ENCODE peak calls at places on chromosomes 2 and 18, in five cellular contexts. S is mesendoderm, B is IMR-90, M is H1, E is neuronal stem cell. L is an unnamed sample.
A peak's percentile ranks its signal among the peaks of the same experiment; 100 is the strongest.

GRCh38 chr2:212777020-212777491 is 238.5 kb upstream of the ERBB4 start:
- DNase-seq in B (peak; percentile 46), E (peak; percentile 61), S (peak; percentile 63), M (no peak), L (no peak)

GRCh38 chr18:78641689-78642231 is 337.9 kb upstream of the SALL3 start:
- DNase-seq in M (no peak), S (no peak), E (no peak), B (no peak), L (no peak)

GRCh38 chr2:233336541-233336940 is 17.8 kb upstream of the DGKD start:
- DNase-seq in M (no peak), E (no peak), B (no peak), S (no peak), L (no peak)

GRCh38 chr2:54459037-54459441 is 2.9 kb downstream of the SPTBN1 start:
- DNase-seq in S (no peak), M (no peak), E (no peak), B (peak; percentile 65), L (no peak)

GRCh38 chr2:127153691-127154158 is 46.8 kb upstream of the BIN1 start:
- DNase-seq in S (peak; percentile 55), E (no peak), M (no peak), B (peak; percentile 89), L (no peak)

GRCh38 chr2:179946810-179947485 is 60.1 kb downstream of the CWC22 start:
- DNase-seq in M (no peak), S (no peak), E (no peak), B (no peak), L (no peak)

GRCh38 chr2:1278861-1279260 is 134.4 kb upstream of the TPO start:
- DNase-seq in B (no peak), E (no peak), M (no peak), S (no peak), L (no peak)

GRCh38 chr2:57882895-57883515 is 163.6 kb upstream of the VRK2 start:
- DNase-seq in E (no peak), M (no peak), B (no peak), S (no peak), L (no peak)

GRCh38 chr2:131105950-131106801 is 1.0 kb downstream of the PLEKHB2 start:
- DNase-seq in B (peak; percentile 53), S (peak; percentile 67), M (no peak), E (no peak), L (no peak)

GRCh38 chr2:3630631-3631030 is 27.4 kb upstream of the ALLC start:
- DNase-seq in S (no peak), B (no peak), E (no peak), M (no peak), L (no peak)

GRCh38 chr2:209960676-209961630 is 41.5 kb upstream of the RPE start:
- DNase-seq in M (peak; percentile 39), S (peak; percentile 97), E (peak; percentile 81), B (peak; percentile 37), L (peak; percentile 73)

GRCh38 chr18:48940854-48941531 is 9.8 kb downstream of the SMAD7 start:
- DNase-seq in S (peak; percentile 87), B (peak; percentile 45), M (no peak), E (no peak), L (no peak)

GRCh38 chr18:40813116-40813515 is 1141.9 kb upstream of the PIK3C3 start:
- DNase-seq in E (no peak), S (no peak), B (peak; percentile 27), M (no peak), L (no peak)

GRCh38 chr2:170770304-170771048 is at the start of gene ERICH2:
- DNase-seq in M (peak; percentile 58), B (peak; percentile 30), S (peak; percentile 96), E (peak; percentile 67), L (peak; percentile 93)

GRCh38 chr2:191018663-191019119 is 4.7 kb upstream of the STAT1 start:
- DNase-seq in B (no peak), E (no peak), M (no peak), S (no peak), L (no peak)

GRCh38 chr2:147844691-147845607 is at the start of gene ACVR2A:
- DNase-seq in E (peak; percentile 53), M (no peak), S (peak; percentile 78), B (peak; percentile 28), L (peak; percentile 39)

GRCh38 chr2:47437287-47437686 is 34.3 kb downstream of the MSH2 start:
- DNase-seq in B (peak; percentile 47), S (peak; percentile 37), M (no peak), E (no peak), L (no peak)

GRCh38 chr2:240996161-240996833 is 2.1 kb upstream of the SNED1 start:
- DNase-seq in B (no peak), S (no peak), M (no peak), E (no peak), L (peak; percentile 21)

DNA sequence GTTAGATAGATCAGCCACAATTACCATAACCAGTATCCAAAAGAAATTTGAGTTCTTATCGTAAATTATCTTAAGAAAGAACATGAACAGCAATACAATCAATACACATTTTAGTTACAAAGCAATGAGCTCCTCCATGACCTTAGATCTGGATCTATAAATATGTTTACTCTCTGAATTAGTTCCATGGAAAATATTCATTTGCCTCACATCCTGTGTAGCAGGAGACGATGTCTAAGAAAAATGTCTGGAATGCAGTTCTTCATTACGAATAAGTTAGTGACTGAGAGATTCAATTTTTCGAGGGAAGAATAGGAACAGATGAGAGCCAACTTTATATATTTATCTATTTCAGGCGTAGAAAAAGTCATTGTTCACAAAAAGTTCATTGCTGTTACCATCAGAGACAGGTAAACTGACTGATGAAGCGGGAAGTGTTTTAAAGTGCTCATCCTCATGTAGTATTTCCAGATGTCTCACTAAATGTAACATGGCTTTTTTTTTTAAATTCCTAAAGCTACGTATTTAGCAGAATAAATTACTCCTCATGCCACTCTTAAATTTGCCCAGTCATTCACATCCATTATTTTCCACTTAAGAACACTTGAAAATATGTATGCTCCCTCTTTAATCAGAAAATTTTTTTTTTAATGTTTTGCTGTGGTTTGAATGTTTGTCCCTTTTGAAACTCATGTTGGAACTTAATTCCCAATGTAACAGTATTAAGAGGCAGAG is 106.5 kb upstream of the SCN1A start:
- DNase-seq in M (no peak), S (peak; percentile 11), B (peak; percentile 80), E (no peak), L (no peak)
- H2BK5ac ChIP-seq in M (no peak overlapping the region), S (no peak overlapping the region), B (peak overlapping the region; percentile 95), E (no peak overlapping the region), L (no peak overlapping the region)

GRCh38 chr2:43221660-43222471 is 4.5 kb downstream of the ZFP36L2 start:
- DNase-seq in M (no peak), S (peak; percentile 98), E (peak; percentile 86), B (peak; percentile 97), L (peak; percentile 93)

GRCh38 chr2:43219383-43220228 is 6.8 kb downstream of the ZFP36L2 start:
- DNase-seq in E (no peak), B (peak; percentile 80), M (no peak), S (peak; percentile 94), L (peak; percentile 87)

GRCh38 chr2:43220229-43220981 is 6.0 kb downstream of the ZFP36L2 start:
- DNase-seq in M (no peak), S (peak; percentile 33), B (peak; percentile 42), E (no peak), L (no peak)

GRCh38 chr2:43222472-43223146 is 3.8 kb downstream of the ZFP36L2 start:
- DNase-seq in M (no peak), E (no peak), S (no peak), B (peak; percentile 41), L (no peak)

DNA sequence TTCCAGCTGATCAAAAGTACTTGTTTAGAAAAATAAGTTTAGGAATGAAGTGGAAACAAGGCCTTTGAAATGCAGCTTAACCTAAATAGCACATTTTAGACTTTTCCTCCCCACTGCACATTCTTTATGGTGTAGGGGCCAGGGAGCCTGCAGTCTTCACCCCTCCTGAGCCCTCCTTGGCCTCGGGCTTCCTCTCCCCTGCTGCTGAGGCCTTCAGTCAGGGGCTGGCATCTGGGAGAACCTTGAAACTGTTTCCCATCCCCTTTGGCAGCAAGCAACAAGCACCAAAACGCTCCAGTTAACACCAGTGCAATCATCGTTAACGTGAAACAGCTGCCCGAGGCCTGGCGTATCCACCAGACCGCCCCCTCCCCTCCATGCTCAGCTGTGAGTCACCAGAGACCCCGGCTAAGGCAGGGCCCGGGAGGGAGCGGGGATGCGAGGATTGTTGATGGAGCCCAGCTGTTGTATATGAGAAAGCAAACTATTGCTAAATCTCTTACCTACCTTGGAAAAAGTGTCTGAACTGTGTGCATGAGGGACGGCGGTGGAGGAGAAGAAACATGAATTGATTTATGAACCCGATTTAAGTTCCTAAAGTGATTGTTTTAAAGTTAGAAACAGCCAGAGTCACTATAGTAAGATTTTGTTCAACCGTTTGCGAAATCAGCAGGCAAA is 5.3 kb downstream of the ZFP36L2 start:
- DNase-seq in S (peak; percentile 86), M (no peak), B (peak; percentile 95), E (peak; percentile 59), L (peak; percentile 69)
- H3K27ac ChIP-seq in S (peak overlapping the region; percentile 98), M (peak overlapping the region; percentile 20), B (peak overlapping the region; percentile 98), E (peak overlapping the region; percentile 91), L (peak overlapping the region; percentile 34)

GRCh38 chr2:27205206-27205605 is 6.6 kb upstream of the ATRAID start:
- DNase-seq in S (no peak), E (no peak), M (no peak), B (no peak), L (no peak)

GRCh38 chr2:27209621-27210401 is 2.0 kb upstream of the ATRAID start:
- DNase-seq in S (peak; percentile 12), B (peak; percentile 18), E (no peak), M (no peak), L (no peak)

GRCh38 chr2:27211241-27211942 is 449 bp upstream of the ATRAID start:
- DNase-seq in E (no peak), B (no peak), M (no peak), S (peak; percentile 79), L (no peak)

GRCh38 chr2:27206346-27206745 is 5.5 kb upstream of the ATRAID start:
- DNase-seq in S (no peak), E (no peak), M (no peak), B (no peak), L (no peak)

DNA sequence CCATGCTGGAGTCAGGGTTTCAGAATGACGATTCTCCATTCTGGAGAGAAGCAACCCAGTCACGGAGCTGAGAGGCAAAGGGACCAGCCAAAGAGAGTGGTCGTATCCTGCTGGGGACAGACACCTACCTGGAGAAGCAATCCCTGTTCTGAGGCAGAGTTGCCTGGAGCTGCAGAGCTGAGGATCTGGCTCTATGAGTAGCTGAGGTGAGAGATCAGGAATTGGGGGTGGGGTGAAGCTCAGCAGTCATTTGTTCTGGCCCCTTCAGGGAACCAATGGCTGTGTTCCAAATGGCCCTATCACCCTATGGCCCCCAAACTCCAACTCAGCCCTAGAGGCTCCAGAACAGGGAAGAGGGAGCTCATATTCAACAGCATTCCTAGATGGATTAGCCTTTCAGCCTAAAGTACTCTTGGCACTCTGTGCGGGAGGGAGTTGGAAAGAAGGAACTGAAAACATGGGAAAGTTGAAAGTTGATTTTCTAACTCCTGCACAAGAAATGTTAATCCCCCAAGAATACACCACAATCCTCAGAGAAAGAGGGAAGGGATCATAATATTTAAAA is 3.3 kb upstream of the ATRAID start:
- DNase-seq in E (peak; percentile 9), M (no peak), B (no peak), S (peak; percentile 55), L (no peak)
- H3K4ac ChIP-seq in E (no peak overlapping the region), M (no peak overlapping the region), B (no peak overlapping the region), S (no peak overlapping the region), L (no peak overlapping the region)

GRCh38 chr2:101114268-101114783 is 36.9 kb downstream of the TBC1D8 start:
- DNase-seq in E (no peak), B (no peak), M (no peak), S (no peak), L (no peak)

GRCh38 chr2:101115664-101116063 is 35.5 kb downstream of the TBC1D8 start:
- DNase-seq in M (no peak), E (no peak), B (no peak), S (no peak), L (no peak)

GRCh38 chr2:101116348-101116747 is 34.8 kb downstream of the TBC1D8 start:
- DNase-seq in E (no peak), B (no peak), M (no peak), S (no peak), L (no peak)

GRCh38 chr2:101113441-101114267 is 37.5 kb downstream of the TBC1D8 start:
- DNase-seq in S (peak; percentile 76), M (peak; percentile 33), E (no peak), B (peak; percentile 24), L (peak; percentile 51)

GRCh38 chr2:101114815-101115214 is 36.4 kb downstream of the TBC1D8 start:
- DNase-seq in B (no peak), M (no peak), E (no peak), S (no peak), L (no peak)
- H2BK5ac ChIP-seq in B (no peak overlapping the region), M (peak overlapping the region; percentile 54), E (no peak overlapping the region), S (no peak overlapping the region), L (no peak overlapping the region)

L was measured in H9.